ENCODE peak calls at places on chromosomes 4 and X, in four cellular contexts. C, T, N and E are unnamed samples.

GRCh38 chr4:142567620-142568451 is 278.3 kb downstream of the INPP4B start:
- DNase-seq in C (no peak), N (no peak), T (peak; percentile 7), E (peak; percentile 35)

GRCh38 chr4:48269861-48270515 is 350 bp upstream of the TEC start:
- DNase-seq in N (peak; percentile 94), C (peak; percentile 94), T (peak; percentile 48), E (peak; percentile 96)

GRCh38 chr4:151316645-151317044 is 8.8 kb downstream of the SH3D19 start:
- DNase-seq in N (no peak), C (no peak), T (no peak), E (no peak)

GRCh38 chr4:96753216-96753615 is 913.3 kb downstream of the PDHA2 start:
- DNase-seq in N (no peak), T (no peak), C (no peak), E (no peak)

GRCh38 chr4:7381890-7382633 is 52.7 kb downstream of the PSAPL1 start:
- DNase-seq in C (peak; percentile 5), T (no peak), N (no peak), E (no peak)

GRCh38 chrX:43860646-43861370 is 21.4 kb downstream of the MAOB start:
- DNase-seq in C (no peak), T (peak; percentile 76), N (no peak), E (no peak)

GRCh38 chrX:49842603-49843002 is 13.5 kb downstream of the PAGE4 start:
- DNase-seq in C (no peak), N (no peak), T (no peak), E (no peak)

GRCh38 chrX:143663755-143664154 is 27.9 kb upstream of the SLITRK4 start:
- DNase-seq in N (no peak), C (no peak), T (peak; percentile 44), E (no peak)

GRCh38 chrX:146907391-146908240 is 93.1 kb upstream of the CXorf51A start:
- DNase-seq in N (no peak), T (no peak), C (no peak), E (no peak)

GRCh38 chr4:747546-748170 is 42.0 kb downstream of the PCGF3 start:
- DNase-seq in T (no peak), C (no peak), N (no peak), E (no peak)